ENCODE peak calls at places on chromosome 19, in four cellular contexts. G, L, J and W are unnamed samples.

GRCh38 chr19:1768248-1768647 is 14.9 kb downstream of the ONECUT3 start:
- DNase-seq in G (no peak), L (no peak), J (no peak), W (no peak)

GRCh38 chr19:57075125-57075524 is 44.7 kb upstream of the USP29 start:
- DNase-seq in G (no peak), L (no peak), J (no peak), W (no peak)

GRCh38 chr19:38543807-38544568 is 73.8 kb downstream of the MAP4K1 start:
- DNase-seq in G (peak), L (no peak), J (peak), W (peak)

GRCh38 chr19:45784096-45784495 is 1.8 kb upstream of the DMPK start:
- DNase-seq in G (no peak), L (no peak), J (no peak), W (no peak)

GRCh38 chr19:15418112-15418587 is 638 bp downstream of the AKAP8L start:
- DNase-seq in G (no peak), L (no peak), J (no peak), W (no peak)

GRCh38 chr19:54232552-54232934 is 9.7 kb upstream of the LILRB3 start:
- DNase-seq in G (no peak), L (no peak), J (no peak), W (no peak)

GRCh38 chr19:38850976-38851621 is 1.3 kb upstream of the HNRNPL start:
- DNase-seq in G (peak), L (no peak), J (peak), W (no peak)

GRCh38 chr19:43950834-43951626 is at the start of gene ZNF221:
- DNase-seq in G (peak), L (peak), J (peak), W (peak)

GRCh38 chr19:2121416-2122051 is 24.8 kb downstream of the IZUMO4 start:
- DNase-seq in G (no peak), L (no peak), J (no peak), W (no peak)

GRCh38 chr19:49347835-49348234 is 12.6 kb downstream of the CD37 start:
- DNase-seq in G (no peak), L (no peak), J (no peak), W (no peak)

GRCh38 chr19:48400018-48400742 is 6.7 kb downstream of the GRIN2D start:
- DNase-seq in G (no peak), L (no peak), J (no peak), W (no peak)

GRCh38 chr19:44072543-44073401 is 813 bp downstream of the ZNF284 start:
- DNase-seq in G (no peak), L (no peak), J (no peak), W (no peak)

GRCh38 chr19:18697680-18698079 is 14.2 kb downstream of the CRTC1 start:
- DNase-seq in G (no peak), L (no peak), J (no peak), W (no peak)

GRCh38 chr19:6065685-6066365 is 44.5 kb downstream of the RFX2 start:
- DNase-seq in G (no peak), L (peak), J (peak), W (no peak)

GRCh38 chr19:10896851-10897526 is 25.6 kb downstream of the CARM1 start:
- DNase-seq in G (no peak), L (no peak), J (no peak), W (no peak)

GRCh38 chr19:5621945-5622464 is 571 bp downstream of the SAFB2 start:
- DNase-seq in G (peak), L (no peak), J (peak), W (no peak)

GRCh38 chr19:38816131-38816750 is 3.5 kb upstream of the LGALS4 start:
- DNase-seq in G (no peak), L (no peak), J (no peak), W (no peak)

GRCh38 chr19:1525343-1525742 is 1.5 kb downstream of the PLK5 start:
- DNase-seq in G (no peak), L (no peak), J (no peak), W (no peak)

GRCh38 chr19:36125557-36125956 is 10.3 kb downstream of the TBCB start:
- DNase-seq in G (no peak), L (no peak), J (no peak), W (no peak)

GRCh38 chr19:49109051-49109450 is 5.1 kb upstream of the LIN7B start:
- DNase-seq in G (no peak), L (no peak), J (no peak), W (no peak)

GRCh38 chr19:16359074-16359473 is 34.4 kb downstream of the KLF2 start:
- DNase-seq in G (no peak), L (no peak), J (no peak), W (no peak)

GRCh38 chr19:48398329-48399235 is 5.1 kb downstream of the GRIN2D start:
- DNase-seq in G (peak), L (peak), J (peak), W (peak)